ENCODE peak calls at places on chromosome 17, in four cellular contexts. One of them, this sample, is unnamed.

GRCh38 chr17:27494192-27495091 is 38.2 kb downstream of the KSR1 start:
- DNase-seq in astrocyte of the spinal cord: peak; percentile 55
- DNase-seq in CD8-positive, alpha-beta T cell: no peak
- DNase-seq in aorta: peak; percentile 92
- DNase-seq in this sample: peak; percentile 46

GRCh38 chr17:4747847-4748246 is 8.1 kb upstream of the CXCL16 start:
- DNase-seq in CD8-positive, alpha-beta T cell: peak; percentile 60
- DNase-seq in astrocyte of the spinal cord: no peak
- DNase-seq in aorta: no peak
- DNase-seq in this sample: no peak

GRCh38 chr17:77558846-77559626 is 399.5 kb upstream of the TNRC6C start:
- DNase-seq in astrocyte of the spinal cord: no peak
- DNase-seq in aorta: no peak
- DNase-seq in CD8-positive, alpha-beta T cell: no peak
- DNase-seq in this sample: no peak

GRCh38 chr17:43694081-43694870 is 32.6 kb upstream of the MEOX1 start:
- DNase-seq in CD8-positive, alpha-beta T cell: peak; percentile 81
- DNase-seq in astrocyte of the spinal cord: peak; percentile 76
- DNase-seq in aorta: peak; percentile 86
- DNase-seq in this sample: peak; percentile 72

GRCh38 chr17:72987166-72987565 is 105.3 kb downstream of the SLC39A11 start:
- DNase-seq in CD8-positive, alpha-beta T cell: no peak
- DNase-seq in aorta: no peak
- DNase-seq in astrocyte of the spinal cord: no peak
- DNase-seq in this sample: no peak

GRCh38 chr17:42363767-42364585 is 24.3 kb downstream of the STAT3 start:
- DNase-seq in CD8-positive, alpha-beta T cell: no peak
- DNase-seq in aorta: no peak
- DNase-seq in astrocyte of the spinal cord: peak; percentile 73
- DNase-seq in this sample: no peak

GRCh38 chr17:73141411-73141810 is 23.4 kb upstream of the SSTR2 start:
- DNase-seq in astrocyte of the spinal cord: no peak
- DNase-seq in aorta: no peak
- DNase-seq in CD8-positive, alpha-beta T cell: no peak
- DNase-seq in this sample: no peak

GRCh38 chr17:74994440-74994839 is 7.0 kb downstream of the CDR2L start:
- DNase-seq in astrocyte of the spinal cord: no peak
- DNase-seq in aorta: no peak
- DNase-seq in CD8-positive, alpha-beta T cell: no peak
- DNase-seq in this sample: no peak

GRCh38 chr17:8272421-8272820 is 16.0 kb upstream of the RANGRF start:
- DNase-seq in aorta: no peak
- DNase-seq in astrocyte of the spinal cord: no peak
- DNase-seq in CD8-positive, alpha-beta T cell: no peak
- DNase-seq in this sample: no peak

GRCh38 chr17:55660171-55660886 is 62.3 kb downstream of the TMEM100 start:
- DNase-seq in astrocyte of the spinal cord: no peak
- DNase-seq in CD8-positive, alpha-beta T cell: no peak
- DNase-seq in aorta: no peak
- DNase-seq in this sample: peak; percentile 99

GRCh38 chr17:58006563-58006923 is 503 bp downstream of the SRSF1 start:
- DNase-seq in CD8-positive, alpha-beta T cell: peak; percentile 72
- DNase-seq in aorta: peak; percentile 90
- DNase-seq in astrocyte of the spinal cord: peak; percentile 73
- DNase-seq in this sample: peak; percentile 90

GRCh38 chr17:6711681-6712057 is 1.5 kb downstream of the SLC13A5 start:
- DNase-seq in CD8-positive, alpha-beta T cell: peak; percentile 11
- DNase-seq in astrocyte of the spinal cord: no peak
- DNase-seq in aorta: no peak
- DNase-seq in this sample: no peak

GRCh38 chr17:12993631-12994030 is 24.2 kb downstream of the ELAC2 start:
- DNase-seq in CD8-positive, alpha-beta T cell: no peak
- DNase-seq in aorta: peak; percentile 61
- DNase-seq in astrocyte of the spinal cord: no peak
- DNase-seq in this sample: no peak

GRCh38 chr17:3012926-3013581 is 50.4 kb downstream of the OR1D5 start:
- DNase-seq in aorta: peak; percentile 81
- DNase-seq in astrocyte of the spinal cord: peak; percentile 23
- DNase-seq in CD8-positive, alpha-beta T cell: peak; percentile 81
- DNase-seq in this sample: peak; percentile 35

GRCh38 chr17:41695954-41696720 is 7.5 kb downstream of the EIF1 start:
- DNase-seq in CD8-positive, alpha-beta T cell: peak; percentile 81
- DNase-seq in astrocyte of the spinal cord: peak; percentile 73
- DNase-seq in aorta: no peak
- DNase-seq in this sample: peak; percentile 75

GRCh38 chr17:22467720-22468119 is 775.4 kb downstream of the KCNJ18 start:
- DNase-seq in CD8-positive, alpha-beta T cell: no peak
- DNase-seq in aorta: no peak
- DNase-seq in astrocyte of the spinal cord: no peak
- DNase-seq in this sample: no peak

GRCh38 chr17:77111916-77112315 is 28.9 kb upstream of the SEC14L1 start:
- DNase-seq in astrocyte of the spinal cord: no peak
- DNase-seq in aorta: no peak
- DNase-seq in CD8-positive, alpha-beta T cell: no peak
- DNase-seq in this sample: no peak

GRCh38 chr17:17769869-17770361 is 66.9 kb downstream of the SREBF1 start:
- DNase-seq in astrocyte of the spinal cord: no peak
- DNase-seq in aorta: no peak
- DNase-seq in CD8-positive, alpha-beta T cell: no peak
- DNase-seq in this sample: no peak

GRCh38 chr17:79549111-79549915 is 61.5 kb downstream of the RBFOX3 start:
- DNase-seq in aorta: peak; percentile 44
- DNase-seq in CD8-positive, alpha-beta T cell: no peak
- DNase-seq in astrocyte of the spinal cord: no peak
- DNase-seq in this sample: no peak

GRCh38 chr17:19015428-19015827 is 10.9 kb upstream of the FAM83G start:
- DNase-seq in astrocyte of the spinal cord: no peak
- DNase-seq in aorta: peak; percentile 57
- DNase-seq in CD8-positive, alpha-beta T cell: no peak
- DNase-seq in this sample: no peak

GRCh38 chr17:36485027-36485426 is 1.5 kb upstream of the ZNHIT3 start:
- DNase-seq in CD8-positive, alpha-beta T cell: no peak
- DNase-seq in astrocyte of the spinal cord: no peak
- DNase-seq in aorta: no peak
- DNase-seq in this sample: no peak

GRCh38 chr17:5711344-5711743 is 127.0 kb upstream of the NLRP1 start:
- DNase-seq in aorta: no peak
- DNase-seq in astrocyte of the spinal cord: no peak
- DNase-seq in CD8-positive, alpha-beta T cell: no peak
- DNase-seq in this sample: no peak

GRCh38 chr17:66255112-66255511 is 25.9 kb upstream of the APOH start:
- DNase-seq in aorta: no peak
- DNase-seq in astrocyte of the spinal cord: peak; percentile 82
- DNase-seq in CD8-positive, alpha-beta T cell: no peak
- DNase-seq in this sample: peak; percentile 85

GRCh38 chr17:68595496-68595895 is 5.7 kb downstream of the FAM20A start:
- DNase-seq in aorta: no peak
- DNase-seq in astrocyte of the spinal cord: no peak
- DNase-seq in CD8-positive, alpha-beta T cell: no peak
- DNase-seq in this sample: no peak

GRCh38 chr17:42362245-42362961 is 25.8 kb downstream of the STAT3 start:
- DNase-seq in CD8-positive, alpha-beta T cell: no peak
- DNase-seq in aorta: no peak
- DNase-seq in astrocyte of the spinal cord: no peak
- DNase-seq in this sample: no peak

GRCh38 chr17:4304417-4305027 is 40.7 kb upstream of the ANKFY1 start:
- DNase-seq in CD8-positive, alpha-beta T cell: peak; percentile 52
- DNase-seq in aorta: no peak
- DNase-seq in astrocyte of the spinal cord: peak; percentile 39
- DNase-seq in this sample: peak; percentile 68

GRCh38 chr17:42388381-42389134 is at the start of gene STAT3:
- DNase-seq in astrocyte of the spinal cord: peak; percentile 100
- DNase-seq in CD8-positive, alpha-beta T cell: peak; percentile 100
- DNase-seq in aorta: peak; percentile 100
- DNase-seq in this sample: peak; percentile 97

GRCh38 chr17:17394494-17394893 is 82.3 kb upstream of the MED9 start:
- DNase-seq in CD8-positive, alpha-beta T cell: no peak
- DNase-seq in astrocyte of the spinal cord: no peak
- DNase-seq in aorta: peak; percentile 57
- DNase-seq in this sample: no peak

GRCh38 chr17:45313927-45314760 is 2.7 kb downstream of the MAP3K14 start:
- DNase-seq in astrocyte of the spinal cord: no peak
- DNase-seq in aorta: no peak
- DNase-seq in CD8-positive, alpha-beta T cell: no peak
- DNase-seq in this sample: no peak
- H3K4me3 ChIP-seq in astrocyte of the spinal cord: peak overlapping the region; percentile 98
- H3K4me3 ChIP-seq in aorta: no peak overlapping the region
- H3K4me3 ChIP-seq in CD8-positive, alpha-beta T cell: peak overlapping the region; percentile 81
- H3K4me3 ChIP-seq in this sample: no peak overlapping the region

DNA sequence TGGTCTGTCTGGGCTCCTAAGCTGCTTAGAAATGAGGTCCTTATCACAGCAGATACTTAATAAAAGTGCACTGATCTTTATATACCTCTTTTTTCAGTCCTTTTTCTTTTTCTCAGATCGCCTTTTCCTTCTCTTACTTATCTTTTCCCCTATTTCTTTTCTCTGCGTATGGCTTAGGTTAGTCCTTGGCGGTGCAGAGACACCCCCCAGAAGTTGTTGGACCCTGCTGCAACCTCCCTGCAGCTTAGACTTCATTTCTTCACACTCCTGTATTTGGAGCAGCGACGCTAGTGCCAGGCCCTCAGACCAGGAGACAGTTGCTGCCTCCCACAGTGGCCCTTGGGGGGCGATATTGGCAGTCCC is 67.6 kb downstream of the CENPV start:
- DNase-seq in astrocyte of the spinal cord: no peak
- DNase-seq in aorta: no peak
- DNase-seq in CD8-positive, alpha-beta T cell: no peak
- DNase-seq in this sample: no peak
- H3K4me3 ChIP-seq in astrocyte of the spinal cord: peak overlapping the region; percentile 22
- H3K4me3 ChIP-seq in aorta: peak overlapping the region; percentile 1
- H3K4me3 ChIP-seq in CD8-positive, alpha-beta T cell: peak overlapping the region; percentile 19
- H3K4me3 ChIP-seq in this sample: no peak overlapping the region

DNA sequence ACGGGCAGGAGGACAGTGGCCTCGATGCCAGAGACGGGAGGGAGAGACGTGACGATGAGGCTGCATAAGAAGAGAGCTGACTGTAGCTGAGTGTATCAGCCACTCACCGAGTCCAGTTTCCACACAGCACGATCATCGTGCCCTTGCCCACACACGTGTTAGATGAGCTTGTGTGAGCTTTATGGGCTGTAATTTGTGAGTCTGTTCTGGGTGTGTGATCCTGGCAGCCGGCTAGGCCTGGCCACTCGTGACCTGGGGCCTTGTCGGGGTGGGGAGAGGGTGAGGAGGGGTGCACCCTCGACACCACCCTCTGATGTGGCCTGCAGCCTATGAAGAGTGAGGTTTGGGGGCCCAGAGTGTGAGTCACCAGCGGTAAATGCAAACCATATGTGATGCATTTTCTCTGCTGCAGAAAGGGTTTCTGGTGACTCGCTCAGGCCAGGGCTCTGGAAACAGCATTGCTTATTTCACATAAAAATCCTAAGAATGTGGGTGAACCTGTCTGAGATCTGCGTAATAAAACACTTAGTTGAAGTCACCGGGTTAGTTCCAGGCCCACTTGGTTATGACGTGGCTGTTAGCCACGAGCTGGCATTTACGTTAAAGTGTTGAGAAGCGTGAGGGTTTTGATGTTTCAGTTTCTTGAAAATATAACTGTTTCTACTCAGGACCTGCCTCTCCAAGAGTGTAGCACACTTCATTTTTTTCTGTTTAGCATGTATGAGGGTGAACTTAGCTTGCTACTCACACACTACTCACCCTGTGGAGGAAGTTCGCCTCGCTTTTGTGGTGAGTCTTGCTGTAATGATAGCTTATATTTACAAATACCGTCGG is 4.2 kb downstream of the METRNL start:
- DNase-seq in astrocyte of the spinal cord: peak; percentile 98
- DNase-seq in aorta: peak; percentile 85
- DNase-seq in CD8-positive, alpha-beta T cell: peak; percentile 70
- DNase-seq in this sample: peak; percentile 65
- H3K4me3 ChIP-seq in astrocyte of the spinal cord: no peak overlapping the region
- H3K4me3 ChIP-seq in aorta: no peak overlapping the region
- H3K4me3 ChIP-seq in CD8-positive, alpha-beta T cell: no peak overlapping the region
- H3K4me3 ChIP-seq in this sample: no peak overlapping the region

DNA sequence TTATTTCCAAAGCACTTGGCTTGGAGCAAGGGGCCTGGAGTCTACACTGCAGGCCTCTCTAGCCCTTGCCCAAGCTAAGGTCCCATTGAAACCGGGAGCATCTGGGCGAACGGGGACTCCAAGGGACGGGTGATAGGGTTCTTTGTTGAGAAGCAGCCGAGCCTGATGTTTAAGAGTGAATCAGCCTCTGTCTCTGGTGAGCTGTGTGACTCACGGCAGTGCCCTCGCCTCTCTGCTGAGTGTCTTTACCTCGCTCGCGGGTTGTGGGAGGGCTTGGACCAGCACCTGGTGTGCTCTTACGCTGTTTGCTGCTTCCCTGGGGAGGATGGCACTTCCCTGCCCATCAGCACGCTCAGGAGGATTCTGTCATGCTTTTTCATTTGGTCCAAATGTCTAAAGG is 1.3 kb downstream of the HGS start:
- DNase-seq in astrocyte of the spinal cord: peak; percentile 54
- DNase-seq in CD8-positive, alpha-beta T cell: no peak
- DNase-seq in aorta: no peak
- DNase-seq in this sample: peak; percentile 31
- H3K4me3 ChIP-seq in astrocyte of the spinal cord: peak overlapping the region; percentile 94
- H3K4me3 ChIP-seq in CD8-positive, alpha-beta T cell: peak overlapping the region; percentile 89
- H3K4me3 ChIP-seq in aorta: no peak overlapping the region
- H3K4me3 ChIP-seq in this sample: peak overlapping the region; percentile 93

DNA sequence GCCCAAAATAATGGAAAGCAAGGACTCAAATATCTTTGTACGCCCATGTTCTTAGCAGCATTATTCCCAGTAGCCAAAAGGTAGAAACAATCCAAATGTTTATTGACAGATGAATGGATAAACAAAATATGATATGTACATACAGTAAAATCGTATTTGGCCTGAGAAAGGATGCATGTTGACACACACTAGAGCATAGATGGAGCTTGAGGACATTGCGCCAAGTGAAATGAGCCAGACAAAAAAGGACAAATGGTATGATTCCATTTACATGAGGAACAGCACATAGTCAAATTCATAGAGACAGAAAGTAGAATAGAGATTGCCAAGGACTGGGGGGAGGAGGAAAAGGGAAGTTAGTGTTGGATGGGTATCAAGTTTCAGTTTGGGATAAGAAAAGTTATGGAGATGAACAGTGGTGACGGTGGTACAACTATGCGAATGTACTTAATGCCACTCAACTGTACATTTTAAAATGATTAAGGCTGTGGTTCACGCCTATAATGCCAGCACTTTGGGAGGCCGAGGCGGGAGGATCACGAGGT is 48.0 kb downstream of the COPRS start:
- DNase-seq in astrocyte of the spinal cord: no peak
- DNase-seq in CD8-positive, alpha-beta T cell: no peak
- DNase-seq in aorta: no peak
- DNase-seq in this sample: no peak
- H3K4me3 ChIP-seq in astrocyte of the spinal cord: no peak overlapping the region
- H3K4me3 ChIP-seq in CD8-positive, alpha-beta T cell: no peak overlapping the region
- H3K4me3 ChIP-seq in aorta: no peak overlapping the region
- H3K4me3 ChIP-seq in this sample: no peak overlapping the region

GRCh38 chr17:29596811-29597210 is 3.9 kb downstream of the ANKRD13B start:
- DNase-seq in astrocyte of the spinal cord: no peak
- DNase-seq in CD8-positive, alpha-beta T cell: no peak
- DNase-seq in aorta: peak; percentile 76
- DNase-seq in this sample: no peak
- H3K4me3 ChIP-seq in astrocyte of the spinal cord: no peak overlapping the region
- H3K4me3 ChIP-seq in CD8-positive, alpha-beta T cell: no peak overlapping the region
- H3K4me3 ChIP-seq in aorta: no peak overlapping the region
- H3K4me3 ChIP-seq in this sample: no peak overlapping the region

GRCh38 chr17:64781013-64781392 is 118.9 kb upstream of the SMURF2 start:
- DNase-seq in aorta: no peak
- DNase-seq in astrocyte of the spinal cord: no peak
- DNase-seq in CD8-positive, alpha-beta T cell: no peak
- DNase-seq in this sample: no peak
- H3K4me3 ChIP-seq in aorta: no peak overlapping the region
- H3K4me3 ChIP-seq in astrocyte of the spinal cord: peak overlapping the region; percentile 33
- H3K4me3 ChIP-seq in CD8-positive, alpha-beta T cell: peak overlapping the region; percentile 66
- H3K4me3 ChIP-seq in this sample: peak overlapping the region; percentile 32